ENCODE peak calls at places on chromosomes 3 and 15, in four cellular contexts. R is activated CD4-positive, alpha-beta T cell treated with anti-CD3 and anti-CD28 coated beads, Interleukin-2, amount 50 U/mL, for 48 hours; N is psoas muscle; J is NCI-H2029. K is an unnamed sample.

GRCh38 chr3:46408853-46409252 is 1.8 kb downstream of the CCRL2 start:
- DNase-seq in R (no peak), N (no peak), J (no peak), K (no peak)

GRCh38 chr3:81170298-81170697 is 591.1 kb downstream of the GBE1 start:
- DNase-seq in N (no peak), R (no peak), J (no peak), K (no peak)

GRCh38 chr15:53445531-53445930 is 313.9 kb downstream of the WDR72 start:
- DNase-seq in J (no peak), N (no peak), R (no peak), K (no peak)

GRCh38 chr3:176120507-176120906 is 1076.8 kb downstream of the TBL1XR1 start:
- DNase-seq in N (no peak), J (no peak), R (no peak), K (no peak)

GRCh38 chr15:86082619-86083377 is 3.1 kb downstream of the AGBL1 start:
- DNase-seq in N (peak; percentile 34), R (peak; percentile 7), J (no peak), K (no peak)

GRCh38 chr3:5057857-5058324 is 64.2 kb upstream of the ARL8B start:
- DNase-seq in N (peak; percentile 63), J (peak; percentile 40), R (peak; percentile 82), K (peak; percentile 83)

GRCh38 chr15:92808611-92809063 is 91.5 kb upstream of the CHD2 start:
- DNase-seq in N (peak; percentile 63), J (no peak), R (peak; percentile 56), K (no peak)

GRCh38 chr3:179265875-179266274 is 15.0 kb upstream of the KCNMB3 start:
- DNase-seq in J (no peak), R (no peak), N (no peak), K (no peak)

GRCh38 chr3:189276481-189277190 is 104.9 kb downstream of the TPRG1 start:
- DNase-seq in N (no peak), J (no peak), R (no peak), K (no peak)

GRCh38 chr3:170483485-170484262 is 65.0 kb downstream of the CLDN11 start:
- DNase-seq in J (no peak), R (no peak), N (no peak), K (no peak)

GRCh38 chr3:18302517-18302916 is 122.6 kb downstream of the SATB1 start:
- DNase-seq in N (no peak), J (no peak), R (no peak), K (no peak)

GRCh38 chr15:82851981-82852511 is 42.6 kb downstream of the WHAMM start:
- DNase-seq in N (no peak), J (no peak), R (no peak), K (no peak)

GRCh38 chr3:151087648-151088047 is 2.2 kb downstream of the MED12L start:
- DNase-seq in R (no peak), J (no peak), N (no peak), K (no peak)

GRCh38 chr3:43071313-43071893 is 34.5 kb downstream of the POMGNT2 start:
- DNase-seq in R (peak; percentile 19), J (no peak), N (no peak), K (no peak)

K was measured in stimulated activated naive CD8-positive, alpha-beta T cell treated with anti-CD3 and anti-CD28 coated beads, Interleukin-15, amount 100 ng/mL, for 72 hours.